ENCODE peak calls at places on chromosomes 5 and 9, in six cellular contexts. O, X, R, W, Y and B are unnamed samples.

GRCh38 chr9:4674783-4675182 is 4.6 kb upstream of the CDC37L1 start:
- DNase-seq in O (no peak), X (peak), R (peak), W (no peak), Y (no peak), B (peak)

GRCh38 chr9:131734165-131734610 is 5.7 kb downstream of the RAPGEF1 start:
- DNase-seq in O (no peak), X (no peak), R (no peak), W (no peak), Y (no peak), B (no peak)

GRCh38 chr5:151218177-151218576 is 5.7 kb downstream of the CCDC69 start:
- DNase-seq in O (no peak), X (no peak), R (no peak), W (no peak), Y (no peak), B (no peak)

GRCh38 chr5:39178171-39178570 is 41.2 kb downstream of the FYB1 start:
- DNase-seq in O (no peak), X (peak), R (peak), W (no peak), Y (no peak), B (peak)

GRCh38 chr5:33336911-33337620 is 103.7 kb upstream of the TARS1 start:
- DNase-seq in O (no peak), X (peak), R (peak), W (no peak), Y (no peak), B (no peak)

GRCh38 chr9:137397675-137398423 is 25.1 kb downstream of the EXD3 start:
- DNase-seq in O (no peak), X (no peak), R (no peak), W (no peak), Y (no peak), B (no peak)

GRCh38 chr5:66440202-66440680 is 156.0 kb upstream of the MAST4 start:
- DNase-seq in O (no peak), X (peak), R (peak), W (no peak), Y (no peak), B (peak)

GRCh38 chr9:114085404-114085803 is 7.3 kb upstream of the AMBP start:
- DNase-seq in O (no peak), X (no peak), R (no peak), W (no peak), Y (peak), B (no peak)

GRCh38 chr5:168314735-168315411 is 23.4 kb downstream of the WWC1 start:
- DNase-seq in O (no peak), X (peak), R (peak), W (no peak), Y (no peak), B (peak)

GRCh38 chr9:127027694-127028093 is 94.7 kb downstream of the ANGPTL2 start:
- DNase-seq in O (no peak), X (peak), R (no peak), W (no peak), Y (no peak), B (no peak)

GRCh38 chr5:142902188-142902965 is 132.2 kb downstream of the ARHGAP26 start:
- DNase-seq in O (no peak), X (no peak), R (no peak), W (no peak), Y (no peak), B (no peak)

GRCh38 chr5:175248416-175248905 is 195.5 kb downstream of the DRD1 start:
- DNase-seq in O (no peak), X (no peak), R (no peak), W (no peak), Y (no peak), B (no peak)

GRCh38 chr5:138354926-138355378 is 2.5 kb downstream of the KDM3B start:
- DNase-seq in O (peak), X (peak), R (peak), W (no peak), Y (no peak), B (peak)

GRCh38 chr9:74777136-74777879 is 110.4 kb downstream of the TRPM6 start:
- DNase-seq in O (peak), X (peak), R (peak), W (peak), Y (no peak), B (no peak)

GRCh38 chr5:179819296-179820126 is 1.2 kb upstream of the SQSTM1 start:
- DNase-seq in O (peak), X (peak), R (peak), W (no peak), Y (peak), B (no peak)

GRCh38 chr5:138569759-138570158 is 5.4 kb downstream of the HSPA9 start:
- DNase-seq in O (no peak), X (peak), R (peak), W (no peak), Y (no peak), B (no peak)

GRCh38 chr5:105903069-105903468 is 1767.7 kb downstream of the EFNA5 start:
- DNase-seq in O (no peak), X (no peak), R (peak), W (no peak), Y (no peak), B (no peak)

GRCh38 chr9:36164989-36165388 is 4.2 kb upstream of the CCIN start:
- DNase-seq in O (no peak), X (no peak), R (no peak), W (no peak), Y (no peak), B (no peak)

GRCh38 chr9:121550041-121550440 is 50.4 kb upstream of the GGTA1 start:
- DNase-seq in O (no peak), X (no peak), R (no peak), W (no peak), Y (no peak), B (no peak)

GRCh38 chr9:128486201-128486600 is 18.3 kb upstream of the GLE1 start:
- DNase-seq in O (no peak), X (no peak), R (no peak), W (no peak), Y (no peak), B (no peak)

GRCh38 chr5:107739661-107740060 is 68.9 kb upstream of the EFNA5 start:
- DNase-seq in O (no peak), X (peak), R (no peak), W (no peak), Y (no peak), B (no peak)

DNA sequence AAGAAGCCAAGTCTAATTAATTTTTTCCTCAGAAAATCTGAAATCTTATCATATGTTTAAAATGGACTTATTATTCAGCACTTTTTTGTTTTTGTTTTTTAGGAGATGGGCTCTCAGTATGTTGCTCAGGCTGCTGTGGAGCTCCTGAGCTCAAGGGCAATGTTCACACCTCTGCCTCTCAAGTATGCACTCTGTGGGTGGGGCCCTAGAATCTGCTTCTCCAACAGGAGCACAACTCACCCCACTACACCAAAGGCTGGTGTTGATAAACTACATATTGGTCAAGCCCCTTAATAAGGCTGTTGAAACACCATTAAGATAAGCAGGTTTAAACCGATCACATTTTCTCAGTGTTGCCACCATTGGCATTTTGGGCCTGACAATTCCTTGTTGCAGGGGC is 131.6 kb downstream of the FANCC start:
- DNase-seq in O (no peak), X (no peak), R (no peak), W (no peak), Y (no peak), B (no peak)
- H3K4me3 ChIP-seq in O (no peak), X (no peak), R (no peak), W (no peak), Y (no peak), B (no peak)

DNA sequence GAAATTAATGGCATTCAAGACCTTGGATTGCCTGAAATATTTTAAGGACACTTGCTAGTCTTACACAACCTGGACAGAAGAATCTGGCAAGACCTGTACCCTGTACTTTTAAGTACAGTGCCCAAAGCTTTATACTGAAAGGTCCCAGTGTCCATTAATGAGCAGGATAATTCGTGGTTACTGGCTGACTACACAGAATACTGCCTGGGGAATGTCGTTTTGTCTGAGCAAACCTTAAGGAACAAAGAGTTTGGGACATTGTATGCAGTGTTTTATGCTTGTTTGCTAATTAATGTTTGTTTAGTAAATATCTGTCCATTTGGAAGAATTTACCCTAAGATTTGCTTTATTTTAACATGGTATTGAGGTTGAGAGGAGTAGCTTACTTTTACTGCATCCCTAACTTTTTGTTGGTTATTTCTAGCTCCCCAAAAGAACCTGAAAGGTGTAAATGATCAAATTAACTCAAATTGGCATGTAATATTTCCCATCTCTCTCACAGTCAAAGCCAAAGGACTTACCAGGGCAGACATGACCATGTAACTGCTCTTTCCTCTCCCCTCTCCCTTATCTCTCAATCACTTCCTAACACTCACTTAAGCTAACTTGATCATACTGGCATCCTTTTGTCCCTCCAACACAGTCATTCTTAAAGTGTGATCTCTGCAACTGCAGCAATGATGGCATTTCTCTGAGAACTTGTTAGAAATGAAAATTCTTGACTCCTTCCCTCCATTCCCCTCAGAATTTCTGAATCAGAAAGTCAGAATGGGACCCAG is 15.7 kb downstream of the RANBP3L start:
- DNase-seq in O (no peak), X (no peak), R (no peak), W (no peak), Y (no peak), B (no peak)
- TF ChIP-seq CTCF in O (no peak), X (no peak), R (no peak), W (no peak), Y (no peak), B (no peak)

DNA sequence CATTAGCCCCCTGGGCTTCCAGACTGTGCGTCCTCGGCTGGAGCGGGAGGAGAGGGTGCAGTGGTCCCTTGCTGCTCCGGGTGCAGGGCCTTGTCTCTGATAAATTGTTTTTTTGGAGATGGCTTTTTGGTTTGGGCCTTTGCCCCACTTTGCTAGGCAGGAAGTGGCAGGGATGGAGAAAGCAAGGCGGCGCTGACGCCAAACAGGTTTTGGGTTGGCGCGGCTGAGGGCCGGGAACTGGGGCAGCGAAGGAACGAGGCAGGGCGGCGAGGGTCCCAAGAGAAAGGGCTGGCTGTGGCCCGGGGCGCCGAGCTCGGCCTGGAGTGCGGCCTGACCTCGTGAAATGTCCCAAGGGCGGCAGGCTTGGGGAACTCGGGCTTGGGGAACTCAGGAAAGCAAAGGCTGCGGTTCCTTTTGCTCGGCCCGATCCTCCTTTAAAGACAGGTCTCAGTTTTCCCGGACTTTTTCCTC is 4.1 kb downstream of the LHX2 start:
- DNase-seq in O (no peak), X (no peak), R (no peak), W (no peak), Y (no peak), B (no peak)
- H3K4me3 ChIP-seq in O (peak), X (no peak), R (no peak), W (peak), Y (no peak), B (peak)

GRCh38 chr9:134408389-134408788 is 82.1 kb downstream of the RXRA start:
- DNase-seq in O (no peak), X (no peak), R (no peak), W (no peak), Y (no peak), B (no peak)
- TF ChIP-seq CTCF in O (no peak), X (no peak), R (no peak), W (no peak), Y (no peak), B (no peak)